ENCODE peak calls at places on chromosome 12, in five cellular contexts. L, R, X, Y and S are unnamed samples.

GRCh38 chr12:30457621-30458289 is 237.9 kb downstream of the IPO8 start:
- DNase-seq in R (no peak), Y (no peak), X (peak), L (no peak), S (no peak)

GRCh38 chr12:32080435-32080834 is 26.2 kb upstream of the BICD1 start:
- DNase-seq in R (no peak), L (no peak), X (no peak), Y (no peak), S (no peak)

GRCh38 chr12:107318804-107319535 is 225.6 kb upstream of the CRY1 start:
- DNase-seq in Y (no peak), R (peak), L (no peak), X (peak), S (peak)

GRCh38 chr12:14567311-14568195 is at the start of gene PLBD1:
- DNase-seq in L (no peak), Y (peak), X (peak), R (peak), S (peak)

GRCh38 chr12:63084501-63084900 is 66.5 kb downstream of the AVPR1A start:
- DNase-seq in R (no peak), X (no peak), L (no peak), Y (no peak), S (no peak)

GRCh38 chr12:96274331-96274730 is 80.2 kb downstream of the ELK3 start:
- DNase-seq in L (no peak), R (no peak), X (no peak), Y (no peak), S (no peak)

GRCh38 chr12:24756479-24757024 is 192.3 kb downstream of the BCAT1 start:
- DNase-seq in R (no peak), L (no peak), X (no peak), Y (no peak), S (no peak)

GRCh38 chr12:49808686-49809368 is 19.4 kb downstream of the NCKAP5L start:
- DNase-seq in L (no peak), R (no peak), Y (no peak), X (peak), S (no peak)

GRCh38 chr12:66823857-66824570 is 145.1 kb upstream of the GRIP1 start:
- DNase-seq in X (no peak), R (no peak), Y (no peak), L (no peak), S (no peak)

GRCh38 chr12:991350-992278 is 591 bp downstream of the ERC1 start:
- DNase-seq in X (peak), R (peak), L (peak), Y (no peak), S (peak)

GRCh38 chr12:71865166-71865713 is 25.7 kb downstream of the TBC1D15 start:
- DNase-seq in X (no peak), Y (no peak), R (no peak), L (no peak), S (no peak)

GRCh38 chr12:15978431-15978950 is 67.4 kb downstream of the DERA start:
- DNase-seq in L (no peak), X (no peak), Y (no peak), R (no peak), S (no peak)

GRCh38 chr12:14373202-14373601 is 7.7 kb downstream of the ATF7IP start:
- DNase-seq in X (no peak), R (no peak), Y (no peak), L (no peak), S (no peak)

GRCh38 chr12:67911789-67912188 is 77.5 kb upstream of the IFNG-AS1 start:
- DNase-seq in L (no peak), X (no peak), Y (no peak), R (no peak), S (no peak)

GRCh38 chr12:58566599-58566998 is 353.7 kb downstream of the LRIG3 start:
- DNase-seq in R (no peak), L (no peak), Y (no peak), X (no peak), S (no peak)

GRCh38 chr12:12927211-12928079 is 24.5 kb downstream of the GPRC5D start:
- DNase-seq in R (peak), Y (peak), X (no peak), L (peak), S (peak)

GRCh38 chr12:1851126-1851791 is 30.9 kb downstream of the LRTM2 start:
- DNase-seq in R (no peak), X (no peak), L (no peak), Y (no peak), S (no peak)

GRCh38 chr12:49345048-49345839 is 1.4 kb upstream of the DNAJC22 start:
- DNase-seq in R (no peak), X (peak), Y (peak), L (no peak), S (peak)

GRCh38 chr12:89453579-89453978 is 71.0 kb downstream of the GALNT4 start:
- DNase-seq in Y (no peak), R (no peak), X (no peak), L (no peak), S (no peak)

GRCh38 chr12:64903738-64904137 is 79.3 kb downstream of the TBC1D30 start:
- DNase-seq in R (no peak), X (no peak), L (no peak), Y (no peak), S (no peak)

GRCh38 chr12:8088574-8088973 is 6.5 kb downstream of the NECAP1 start:
- DNase-seq in X (no peak), R (peak), Y (peak), L (peak), S (peak)

GRCh38 chr12:104163631-104164030 is 25.6 kb upstream of the NFYB start:
- DNase-seq in Y (no peak), L (no peak), R (no peak), X (no peak), S (no peak)

GRCh38 chr12:22287776-22288621 is 46.5 kb downstream of the ST8SIA1 start:
- DNase-seq in X (peak), L (peak), R (no peak), Y (no peak), S (no peak)

GRCh38 chr12:110224379-110225304 is 56.4 kb upstream of the ATP2A2 start:
- DNase-seq in L (no peak), X (peak), R (no peak), Y (no peak), S (no peak)

GRCh38 chr12:90773526-90773925 is 181.4 kb downstream of the CCER1 start:
- DNase-seq in Y (no peak), L (no peak), R (no peak), X (no peak), S (no peak)

GRCh38 chr12:9888665-9889273 is 7.5 kb downstream of the KLRF2 start:
- DNase-seq in X (no peak), Y (no peak), R (no peak), L (no peak), S (no peak)